ENCODE peak calls at places on chromosomes 7 and 10, in four cellular contexts. O is GM12878, V is IMR-90, G is K562. M is an unnamed sample.

GRCh38 chr10:69327463-69328345 is 49.4 kb downstream of the HK1 start:
- DNase-seq in G (peak), V (peak), O (no peak), M (peak)

GRCh38 chr7:144019457-144019856 is 19.3 kb downstream of the OR6B1 start:
- DNase-seq in V (peak), O (no peak), G (no peak), M (peak)

GRCh38 chr10:49106451-49106850 is 8.9 kb downstream of the VSTM4 start:
- DNase-seq in O (no peak), G (no peak), V (no peak), M (no peak)

GRCh38 chr7:142636751-142637150 is 112.5 kb upstream of the PRSS1 start:
- DNase-seq in G (no peak), V (no peak), O (no peak), M (no peak)

GRCh38 chr10:17453377-17454091 is 861 bp downstream of the ST8SIA6 start:
- DNase-seq in V (no peak), G (peak), O (no peak), M (peak)

GRCh38 chr10:63166742-63167258 is 33.7 kb downstream of the NRBF2 start:
- DNase-seq in O (peak), V (peak), G (peak), M (peak)

GRCh38 chr7:75914169-75914654 is 743 bp upstream of the POR start:
- DNase-seq in G (peak), V (no peak), O (no peak), M (no peak)

GRCh38 chr7:154178890-154179289 is 126.7 kb downstream of the DPP6 start:
- DNase-seq in O (no peak), V (no peak), G (no peak), M (no peak)

GRCh38 chr7:106659369-106659962 is 1.5 kb downstream of the CCDC71L start:
- DNase-seq in V (peak), O (no peak), G (no peak), M (no peak)

GRCh38 chr10:93921338-93921737 is 27.6 kb downstream of the SLC35G1 start:
- DNase-seq in G (no peak), V (no peak), O (no peak), M (no peak)

GRCh38 chr7:128121731-128122576 is 90.7 kb upstream of the LRRC4 start:
- DNase-seq in O (no peak), G (no peak), V (no peak), M (no peak)

GRCh38 chr7:103941978-103942377 is 47.5 kb downstream of the RELN start:
- DNase-seq in O (no peak), G (no peak), V (no peak), M (no peak)

GRCh38 chr7:103949374-103949773 is 40.1 kb downstream of the RELN start:
- DNase-seq in O (no peak), V (no peak), G (no peak), M (no peak)

GRCh38 chr7:103944230-103944900 is 45.1 kb downstream of the RELN start:
- DNase-seq in O (no peak), G (no peak), V (no peak), M (no peak)

GRCh38 chr7:103951311-103951710 is 38.1 kb downstream of the RELN start:
- DNase-seq in G (no peak), V (no peak), O (no peak), M (no peak)

DNA sequence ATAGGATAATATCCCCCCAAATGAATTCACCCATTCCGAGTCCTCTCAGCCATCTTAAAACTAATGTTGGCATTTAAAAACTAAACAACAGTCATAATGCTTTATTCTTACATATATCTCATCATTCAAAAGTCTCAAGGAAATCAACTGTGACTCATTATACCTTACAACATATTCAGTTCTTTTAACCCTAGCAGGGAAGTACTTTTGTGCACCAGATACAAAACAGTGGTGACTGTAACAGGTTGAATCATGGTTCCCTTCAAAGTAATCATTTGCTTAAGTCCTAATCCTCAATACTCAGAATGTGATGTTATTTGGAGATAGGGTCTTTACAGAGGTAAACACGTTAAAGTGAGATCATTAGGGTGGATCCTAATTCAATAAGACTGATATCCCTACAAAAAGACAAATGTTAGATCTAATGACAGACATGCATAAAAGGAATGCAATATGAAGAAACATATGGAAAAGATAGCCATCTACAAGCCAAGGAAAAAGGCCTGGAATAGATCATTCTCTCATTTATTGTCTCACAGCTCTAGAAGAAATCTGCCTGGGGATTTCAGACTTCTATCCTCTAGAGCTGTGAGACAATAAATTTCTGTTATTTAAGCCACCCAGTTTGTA is 42.3 kb downstream of the RELN start:
- DNase-seq in O (no peak), G (no peak), V (peak), M (no peak)
- TF ChIP-seq FOS in O (no peak), G (no peak), V (no peak), M (no peak)

GRCh38 chr10:102815790-102816549 is 21.2 kb downstream of the CYP17A1 start:
- DNase-seq in O (no peak), G (no peak), V (peak), M (peak)
- H2AFZ ChIP-seq in O (no peak), G (no peak), V (peak), M (no peak)

GRCh38 chr10:31584789-31585406 is 265.9 kb downstream of the ZEB1 start:
- DNase-seq in V (no peak), O (no peak), G (no peak), M (no peak)

GRCh38 chr10:31584098-31584631 is 265.1 kb downstream of the ZEB1 start:
- DNase-seq in V (no peak), G (no peak), O (no peak), M (no peak)

GRCh38 chr10:31581741-31582323 is 262.8 kb downstream of the ZEB1 start:
- DNase-seq in O (peak), V (no peak), G (no peak), M (no peak)

GRCh38 chr10:31582365-31583052 is 263.5 kb downstream of the ZEB1 start:
- DNase-seq in G (no peak), O (no peak), V (peak), M (peak)

DNA sequence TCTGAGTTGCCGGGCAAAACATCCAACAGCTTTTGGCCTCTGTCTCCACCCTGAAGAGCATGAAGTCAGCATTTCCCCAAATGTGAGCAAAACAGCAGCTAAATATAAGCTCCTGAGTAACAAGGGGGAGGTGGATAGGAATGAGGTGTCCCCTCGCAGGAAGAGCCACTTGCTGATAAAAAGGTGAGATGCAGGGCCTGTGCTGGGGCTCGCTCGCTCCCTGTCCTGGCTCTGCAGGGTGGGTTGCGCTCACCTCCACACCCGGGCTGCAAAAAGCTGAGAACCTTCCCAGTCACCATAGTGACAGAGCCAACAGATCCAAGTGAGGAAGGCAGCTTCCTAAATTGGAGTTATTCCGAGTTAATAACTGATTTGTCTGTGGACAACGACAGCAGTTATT is 264.3 kb downstream of the ZEB1 start:
- DNase-seq in O (no peak), G (no peak), V (no peak), M (no peak)
- TF ChIP-seq FOS in O (no peak), G (no peak), V (no peak), M (no peak)

GRCh38 chr7:155296788-155297516 is 726 bp upstream of the INSIG1 start:
- DNase-seq in O (no peak), G (peak), V (peak), M (peak)
- H2AFZ ChIP-seq in O (no peak), G (peak), V (peak), M (peak)

GRCh38 chr10:76429642-76430041 is 998.2 kb downstream of the LRMDA start:
- DNase-seq in V (no peak), O (no peak), G (no peak), M (no peak)
- TF ChIP-seq FOS in V (no peak), O (no peak), G (no peak), M (no peak)

GRCh38 chr10:22321156-22321711 is 335 bp downstream of the BMI1 start:
- DNase-seq in G (no peak), V (peak), O (no peak), M (peak)
- H2AFZ ChIP-seq in G (peak), V (peak), O (peak), M (peak)

GRCh38 chr10:125414998-125415397 is 254.6 kb upstream of the CTBP2 start:
- DNase-seq in G (no peak), O (no peak), V (peak), M (peak)
- TF ChIP-seq FOS in G (no peak), O (no peak), V (no peak), M (no peak)

GRCh38 chr7:156903232-156903909 is 10.4 kb upstream of the LMBR1 start:
- DNase-seq in V (peak), G (no peak), O (no peak), M (peak)
- H2AFZ ChIP-seq in V (no peak), G (no peak), O (no peak), M (peak)

GRCh38 chr7:108815815-108816214 is 246.1 kb downstream of the DNAJB9 start:
- DNase-seq in V (no peak), O (no peak), G (no peak), M (no peak)
- TF ChIP-seq FOS in V (no peak), O (no peak), G (no peak), M (no peak)

GRCh38 chr7:2825595-2826227 is 18.4 kb downstream of the GNA12 start:
- DNase-seq in O (no peak), G (no peak), V (peak), M (no peak)

GRCh38 chr7:2824026-2824677 is 20.0 kb downstream of the GNA12 start:
- DNase-seq in O (no peak), V (no peak), G (no peak), M (no peak)

GRCh38 chr7:2826806-2827205 is 17.3 kb downstream of the GNA12 start:
- DNase-seq in G (no peak), O (no peak), V (no peak), M (no peak)

GRCh38 chr7:2823124-2823523 is 21.0 kb downstream of the GNA12 start:
- DNase-seq in O (no peak), V (no peak), G (no peak), M (no peak)

DNA sequence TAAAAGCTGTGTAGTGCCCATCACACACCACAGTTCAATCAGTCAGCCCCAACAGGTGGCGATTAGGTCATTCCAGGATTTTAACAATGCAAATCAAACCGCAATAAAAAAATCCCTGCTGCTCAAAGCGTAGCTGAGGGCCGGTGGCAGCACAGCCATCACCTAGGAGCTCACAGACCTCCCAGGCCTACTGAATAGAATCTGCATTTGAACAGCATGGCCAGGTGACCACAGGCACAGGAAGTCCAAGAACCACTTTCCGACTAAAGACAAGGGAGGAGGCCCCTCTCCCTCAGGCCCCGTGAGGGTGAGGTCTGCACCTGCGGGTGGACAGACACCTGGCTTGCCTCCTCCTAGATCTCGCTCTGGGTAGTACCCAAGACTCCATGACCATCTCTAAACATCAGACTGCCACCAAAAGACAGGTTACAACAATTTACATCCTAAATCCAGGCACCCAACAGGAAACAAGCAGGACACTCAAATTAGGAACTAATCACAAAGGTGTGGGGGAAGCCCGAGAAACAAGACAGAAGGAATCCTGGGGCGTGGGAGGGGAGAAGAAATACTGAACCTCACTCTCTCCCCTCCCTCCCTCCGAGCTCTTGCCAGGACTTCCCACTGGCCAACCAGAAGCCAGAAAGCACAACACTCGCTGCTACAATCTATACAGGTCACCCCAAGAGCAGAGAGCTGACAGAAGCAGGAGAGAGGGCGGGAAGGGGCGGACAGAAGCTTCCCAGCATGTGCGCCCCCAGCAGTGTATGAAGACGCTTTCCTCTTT is 19.2 kb downstream of the GNA12 start:
- DNase-seq in O (peak), G (no peak), V (peak), M (no peak)
- H2AFZ ChIP-seq in O (no peak), G (no peak), V (no peak), M (no peak)